ENCODE peak calls at places on chromosome 7, in eight cellular contexts. H is NCI-H748 treated with DMSO at 0.1 percent for 48 hours; Z is EL; D is NCI-H1417; Q is activated CD4-positive, CD25-positive, alpha-beta regulatory T cell; U is cardiac muscle cell; J is substantia nigra; W is astrocyte of the spinal cord. R is an unnamed sample.

GRCh38 chr7:155629171-155629570 is 15.3 kb upstream of the RBM33 start:
- DNase-seq in H (no peak), Z (no peak), D (no peak), Q (no peak), U (no peak), J (no peak), W (no peak), R (no peak)

GRCh38 chr7:158266817-158267736 is 320.5 kb downstream of the PTPRN2 start:
- DNase-seq in H (no peak), Z (no peak), D (no peak), Q (no peak), U (no peak), J (no peak), W (no peak), R (no peak)

GRCh38 chr7:152760384-152761115 is 998 bp downstream of the ACTR3B start:
- DNase-seq in H (no peak), Z (peak), D (no peak), Q (no peak), U (no peak), J (no peak), W (peak), R (no peak)

GRCh38 chr7:39621784-39622411 is 1.5 kb upstream of the RALA start:
- DNase-seq in H (no peak), Z (peak), D (no peak), Q (no peak), U (no peak), J (no peak), W (no peak), R (no peak)

GRCh38 chr7:1807821-1808600 is 137.9 kb downstream of the ELFN1 start:
- DNase-seq in H (no peak), Z (no peak), D (no peak), Q (no peak), U (no peak), J (no peak), W (no peak), R (no peak)

GRCh38 chr7:94190599-94191061 is 186.5 kb upstream of the BET1 start:
- DNase-seq in H (no peak), Z (peak), D (no peak), Q (no peak), U (peak), J (no peak), W (peak), R (no peak)

GRCh38 chr7:24963218-24963617 is 16.8 kb downstream of the OSBPL3 start:
- DNase-seq in H (no peak), Z (peak), D (no peak), Q (no peak), U (peak), J (peak), W (peak), R (no peak)

GRCh38 chr7:140672382-140673062 is at the start of gene ADCK2:
- DNase-seq in H (no peak), Z (peak), D (peak), Q (peak), U (no peak), J (peak), W (no peak), R (peak)

GRCh38 chr7:4138866-4139265 is 543.2 kb upstream of the FOXK1 start:
- DNase-seq in H (no peak), Z (no peak), D (no peak), Q (no peak), U (no peak), J (no peak), W (no peak), R (no peak)

GRCh38 chr7:134834689-134835462 is 55.4 kb downstream of the CALD1 start:
- DNase-seq in H (no peak), Z (peak), D (no peak), Q (no peak), U (peak), J (no peak), W (peak), R (no peak)

GRCh38 chr7:80087768-80088170 is 46.9 kb upstream of the GNAI1 start:
- DNase-seq in H (no peak), Z (no peak), D (no peak), Q (no peak), U (no peak), J (no peak), W (no peak), R (no peak)

GRCh38 chr7:41694490-41694889 is 8.4 kb downstream of the INHBA start:
- DNase-seq in H (no peak), Z (no peak), D (no peak), Q (no peak), U (no peak), J (no peak), W (no peak), R (no peak)

GRCh38 chr7:12402365-12402725 is 1.3 kb downstream of the VWDE start:
- DNase-seq in H (no peak), Z (no peak), D (no peak), Q (no peak), U (no peak), J (no peak), W (no peak), R (no peak)

GRCh38 chr7:103447073-103447960 is 1.3 kb upstream of the SLC26A5 start:
- DNase-seq in H (peak), Z (peak), D (peak), Q (no peak), U (peak), J (no peak), W (peak), R (no peak)

GRCh38 chr7:146655928-146656797 is 539.6 kb downstream of the CNTNAP2 start:
- DNase-seq in H (peak), Z (no peak), D (peak), Q (no peak), U (no peak), J (no peak), W (no peak), R (no peak)

GRCh38 chr7:44401692-44402091 is 76.3 kb upstream of the CAMK2B start:
- DNase-seq in H (no peak), Z (no peak), D (no peak), Q (no peak), U (no peak), J (no peak), W (no peak), R (no peak)

GRCh38 chr7:44379366-44380178 is 54.2 kb upstream of the CAMK2B start:
- DNase-seq in H (no peak), Z (peak), D (no peak), Q (no peak), U (no peak), J (no peak), W (no peak), R (no peak)

GRCh38 chr7:68147621-68148238 is 1151.1 kb downstream of the TYW1 start:
- DNase-seq in H (peak), Z (no peak), D (no peak), Q (no peak), U (no peak), J (no peak), W (no peak), R (no peak)